ENCODE peak calls at places on chromosomes 13 and 19, in six cellular contexts. X is A549, D is K562, T is SK-N-SH, G is transverse colon, W is ovary. I is an unnamed sample.

GRCh38 chr19:18975011-18975410 is 34.0 kb upstream of the HOMER3 start:
- DNase-seq in X (no peak), D (no peak), T (no peak), G (no peak), W (no peak), I (no peak)

GRCh38 chr13:90414691-90415596 is 932.5 kb upstream of the MIR17HG start:
- DNase-seq in X (peak), D (no peak), T (no peak), G (no peak), W (no peak), I (no peak)

GRCh38 chr19:58352760-58353671 is at the start of gene A1BG:
- DNase-seq in X (no peak), D (no peak), T (no peak), G (no peak), W (no peak), I (peak)

GRCh38 chr13:95924389-95924994 is 128.7 kb downstream of the UGGT2 start:
- DNase-seq in X (peak), D (no peak), T (no peak), G (no peak), W (no peak), I (no peak)

GRCh38 chr13:45337803-45338202 is 3.2 kb downstream of the TPT1 start:
- DNase-seq in X (no peak), D (no peak), T (no peak), G (no peak), W (no peak), I (no peak)

GRCh38 chr19:57867868-57868492 is 18.3 kb downstream of the ZNF587 start:
- DNase-seq in X (no peak), D (no peak), T (no peak), G (no peak), W (no peak), I (no peak)

GRCh38 chr13:85665286-85665685 is 133.9 kb downstream of the SLITRK6 start:
- DNase-seq in X (no peak), D (no peak), T (no peak), G (no peak), W (no peak), I (no peak)

GRCh38 chr13:80189889-80190597 is 150.9 kb downstream of the SPRY2 start:
- DNase-seq in X (no peak), D (no peak), T (no peak), G (no peak), W (no peak), I (no peak)

GRCh38 chr13:46894534-46894906 is 2.3 kb downstream of the HTR2A start:
- DNase-seq in X (no peak), D (no peak), T (no peak), G (no peak), W (no peak), I (no peak)

GRCh38 chr13:49367640-49368431 is 76.0 kb downstream of the CAB39L start:
- DNase-seq in X (no peak), D (no peak), T (no peak), G (no peak), W (no peak), I (no peak)

GRCh38 chr19:5934779-5935472 is 20.9 kb downstream of the CAPS start:
- DNase-seq in X (no peak), D (no peak), T (peak), G (no peak), W (no peak), I (no peak)

GRCh38 chr13:69912576-69913074 is 195.0 kb upstream of the ATXN8OS start:
- DNase-seq in X (no peak), D (no peak), T (no peak), G (no peak), W (no peak), I (no peak)

GRCh38 chr13:97977376-97977705 is 23.9 kb downstream of the IPO5 start:
- DNase-seq in X (no peak), D (no peak), T (no peak), G (no peak), W (no peak), I (no peak)

GRCh38 chr13:111115051-111115840 is at the start of gene ARHGEF7:
- DNase-seq in X (no peak), D (no peak), T (peak), G (no peak), W (peak), I (no peak)

GRCh38 chr19:16889429-16889882 is 657 bp downstream of the F2RL3 start:
- DNase-seq in X (no peak), D (peak), T (peak), G (no peak), W (no peak), I (no peak)

GRCh38 chr19:6241680-6242079 is 38.1 kb downstream of the MLLT1 start:
- DNase-seq in X (no peak), D (no peak), T (peak), G (no peak), W (no peak), I (no peak)

GRCh38 chr13:44843403-44843802 is 145.9 kb downstream of the NUFIP1 start:
- DNase-seq in X (no peak), D (no peak), T (no peak), G (no peak), W (no peak), I (no peak)

GRCh38 chr13:39603424-39603947 is 493 bp upstream of the LHFPL6 start:
- DNase-seq in X (peak), D (no peak), T (peak), G (peak), W (peak), I (peak)

GRCh38 chr13:74115138-74115537 is 19.1 kb downstream of the KLF12 start:
- DNase-seq in X (no peak), D (no peak), T (no peak), G (no peak), W (no peak), I (no peak)

GRCh38 chr19:18317998-18318800 is 4.7 kb downstream of the LSM4 start:
- DNase-seq in X (no peak), D (peak), T (peak), G (peak), W (no peak), I (peak)

GRCh38 chr19:4374451-4375163 is 25.7 kb downstream of the SH3GL1 start:
- DNase-seq in X (peak), D (peak), T (no peak), G (peak), W (peak), I (peak)

GRCh38 chr13:36998624-36999041 is 507 bp downstream of the ALG5 start:
- DNase-seq in X (no peak), D (peak), T (peak), G (peak), W (peak), I (peak)

GRCh38 chr19:31430381-31430780 is 81.1 kb upstream of the TSHZ3 start:
- DNase-seq in X (no peak), D (no peak), T (no peak), G (no peak), W (no peak), I (no peak)

GRCh38 chr19:2139385-2140192 is 11.8 kb downstream of the AP3D1 start:
- DNase-seq in X (no peak), D (no peak), T (no peak), G (no peak), W (no peak), I (no peak)

GRCh38 chr13:30134578-30134977 is 172.8 kb downstream of the KATNAL1 start:
- DNase-seq in X (no peak), D (no peak), T (no peak), G (no peak), W (no peak), I (no peak)

GRCh38 chr13:111880185-111880584 is 186.8 kb upstream of the SOX1 start:
- DNase-seq in X (no peak), D (no peak), T (no peak), G (no peak), W (no peak), I (no peak)

GRCh38 chr13:62387642-62388041 is 972.0 kb upstream of the PCDH20 start:
- DNase-seq in X (no peak), D (no peak), T (peak), G (no peak), W (no peak), I (no peak)

GRCh38 chr13:41833851-41834250 is 127.1 kb downstream of the VWA8 start:
- DNase-seq in X (no peak), D (no peak), T (no peak), G (no peak), W (no peak), I (no peak)

GRCh38 chr13:45809810-45810394 is 41.7 kb downstream of the SIAH3 start:
- DNase-seq in X (no peak), D (no peak), T (no peak), G (no peak), W (no peak), I (no peak)

GRCh38 chr19:5006201-5006600 is 37.3 kb downstream of the KDM4B start:
- DNase-seq in X (no peak), D (no peak), T (no peak), G (no peak), W (no peak), I (no peak)

GRCh38 chr19:5889288-5889971 is 14.2 kb downstream of the NDUFA11 start:
- DNase-seq in X (no peak), D (no peak), T (peak), G (no peak), W (no peak), I (no peak)

GRCh38 chr13:65677906-65678305 is 1552.2 kb downstream of the PCDH9 start:
- DNase-seq in X (no peak), D (no peak), T (no peak), G (no peak), W (no peak), I (no peak)

GRCh38 chr19:45641274-45642105 is 2.3 kb upstream of the EML2 start:
- DNase-seq in X (peak), D (peak), T (no peak), G (peak), W (peak), I (no peak)

GRCh38 chr19:1131718-1132552 is 28.1 kb downstream of the GPX4 start:
- DNase-seq in X (no peak), D (peak), T (no peak), G (peak), W (peak), I (peak)
- H3K27ac ChIP-seq in X (peak), D (peak), T (no peak), G (peak), W (peak), I (peak)

GRCh38 chr13:113410472-113411201 is 42.7 kb downstream of the ADPRHL1 start:
- DNase-seq in X (peak), D (no peak), T (no peak), G (peak), W (no peak), I (peak)
- TF ChIP-seq EP300 in X (no peak), D (no peak), T (no peak), G (no peak), W (no peak), I (no peak)

GRCh38 chr19:38545596-38545995 is 72.2 kb downstream of the MAP4K1 start:
- DNase-seq in X (no peak), D (no peak), T (no peak), G (no peak), W (no peak), I (no peak)

GRCh38 chr19:38542040-38542439 is 75.7 kb downstream of the MAP4K1 start:
- DNase-seq in X (no peak), D (no peak), T (no peak), G (no peak), W (no peak), I (no peak)

GRCh38 chr19:38543807-38544568 is 73.8 kb downstream of the MAP4K1 start:
- DNase-seq in X (peak), D (peak), T (peak), G (peak), W (peak), I (peak)

GRCh38 chr19:38543286-38543806 is 74.4 kb downstream of the MAP4K1 start:
- DNase-seq in X (no peak), D (no peak), T (no peak), G (no peak), W (no peak), I (no peak)

GRCh38 chr19:38544569-38545315 is 73.0 kb downstream of the MAP4K1 start:
- DNase-seq in X (no peak), D (peak), T (no peak), G (no peak), W (no peak), I (no peak)
- H3K27ac ChIP-seq in X (peak), D (peak), T (peak), G (no peak), W (no peak), I (no peak)

GRCh38 chr19:39506944-39507714 is 7.8 kb upstream of the SELENOV start:
- DNase-seq in X (peak), D (peak), T (peak), G (no peak), W (no peak), I (no peak)
- TF ChIP-seq EP300 in X (no peak), D (no peak), T (no peak), G (no peak), W (no peak), I (no peak)

GRCh38 chr19:8460516-8461298 is 15.9 kb downstream of the HNRNPM start:
- DNase-seq in X (no peak), D (no peak), T (no peak), G (no peak), W (no peak), I (no peak)
- H3K27ac ChIP-seq in X (peak), D (no peak), T (peak), G (no peak), W (no peak), I (peak)

GRCh38 chr19:47663911-47664771 is 49.1 kb upstream of the EHD2 start:
- DNase-seq in X (peak), D (peak), T (no peak), G (peak), W (peak), I (peak)
- TF ChIP-seq EP300 in X (no peak), D (no peak), T (no peak), G (peak), W (peak), I (peak)

GRCh38 chr19:10290439-10290875 is 705 bp downstream of the ICAM5 start:
- DNase-seq in X (no peak), D (no peak), T (no peak), G (peak), W (no peak), I (no peak)

GRCh38 chr19:10290876-10291553 is 1.3 kb downstream of the ICAM5 start:
- DNase-seq in X (no peak), D (peak), T (peak), G (peak), W (peak), I (peak)

GRCh38 chr19:10288662-10289166 is 1.0 kb upstream of the ICAM5 start:
- DNase-seq in X (peak), D (peak), T (peak), G (peak), W (no peak), I (peak)

GRCh38 chr19:10289836-10290438 is at the start of gene ICAM5:
- DNase-seq in X (no peak), D (peak), T (no peak), G (peak), W (no peak), I (no peak)

GRCh38 chr19:10289167-10289835 is 451 bp upstream of the ICAM5 start:
- DNase-seq in X (no peak), D (peak), T (peak), G (peak), W (no peak), I (peak)
- H3K27ac ChIP-seq in X (peak), D (peak), T (no peak), G (no peak), W (no peak), I (peak)

GRCh38 chr13:33817843-33818661 is at the start of gene RFC3:
- DNase-seq in X (peak), D (peak), T (peak), G (peak), W (peak), I (peak)
- TF ChIP-seq EP300 in X (no peak), D (no peak), T (peak), G (no peak), W (no peak), I (no peak)

GRCh38 chr19:15264061-15264932 is 32.0 kb upstream of the EPHX3 start:
- DNase-seq in X (peak), D (peak), T (peak), G (peak), W (peak), I (peak)
- H3K27ac ChIP-seq in X (peak), D (no peak), T (peak), G (peak), W (peak), I (peak)

DNA sequence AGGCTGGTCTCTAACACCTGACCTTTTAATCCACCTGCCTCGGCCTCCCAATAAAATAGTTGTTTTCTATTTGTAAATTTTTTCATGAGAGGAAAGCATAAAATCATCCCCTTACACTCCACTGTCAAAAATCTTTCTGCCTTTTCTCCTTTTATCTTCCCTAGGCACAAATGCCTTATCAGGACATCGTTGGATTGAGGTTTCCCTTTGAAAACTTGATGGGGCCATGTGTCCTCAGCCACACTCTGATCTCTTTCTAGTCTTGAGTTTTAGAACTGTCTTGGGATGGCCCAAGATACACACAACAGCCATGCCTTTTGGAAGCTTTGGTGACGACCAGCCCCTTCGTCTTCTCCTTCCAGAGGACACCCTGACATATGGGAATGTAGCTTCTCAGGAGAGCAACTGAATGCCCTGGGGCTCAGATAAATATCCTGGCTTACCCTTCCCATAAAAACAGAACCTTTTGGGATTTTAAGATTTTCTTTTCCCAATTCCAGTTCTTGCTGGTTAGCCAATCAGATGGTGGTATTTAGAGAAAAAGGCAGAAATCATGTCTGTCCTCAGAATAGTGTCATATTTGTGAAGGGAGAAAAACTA is 112.4 kb downstream of the ZNF429 start:
- DNase-seq in X (no peak), D (peak), T (no peak), G (no peak), W (no peak), I (no peak)
- TF ChIP-seq EP300 in X (no peak), D (peak), T (no peak), G (no peak), W (no peak), I (no peak)

I was measured in upper lobe of left lung.